ENCODE peak calls at places on chromosome 22, in eight cellular contexts. R, N, S, K, M, E, P and G are unnamed samples.
A peak's percentile ranks its signal among the peaks of the same experiment; 100 is the strongest.

GRCh38 chr22:19048531-19048930 is 73.7 kb downstream of the DGCR2 start:
- DNase-seq in R (no peak), P (no peak), E (no peak), N (no peak), M (no peak), S (no peak), K (no peak), G (no peak)

GRCh38 chr22:38881464-38881871 is 9.5 kb upstream of the CBX6 start:
- DNase-seq in N (no peak), E (no peak), K (no peak), S (peak; percentile 91), P (peak; percentile 21), R (no peak), M (no peak), G (no peak)

GRCh38 chr22:37383342-37383741 is 43.9 kb downstream of the ELFN2 start:
- DNase-seq in M (no peak), N (no peak), E (no peak), R (peak; percentile 87), P (no peak), S (peak; percentile 48), K (no peak), G (no peak)

GRCh38 chr22:17754233-17754925 is 19.9 kb downstream of the BID start:
- DNase-seq in S (no peak), N (peak; percentile 76), R (peak; percentile 41), M (no peak), K (no peak), P (peak; percentile 7), E (no peak), G (no peak)

GRCh38 chr22:37563153-37564081 is 3.1 kb downstream of the CDC42EP1 start:
- DNase-seq in R (no peak), K (peak; percentile 57), N (peak; percentile 55), E (no peak), M (no peak), P (peak; percentile 92), S (peak; percentile 98), G (peak; percentile 90)

GRCh38 chr22:46619240-46619829 is 851 bp upstream of the GRAMD4 start:
- DNase-seq in P (no peak), R (no peak), S (no peak), K (no peak), N (no peak), E (no peak), M (no peak), G (no peak)

GRCh38 chr22:16917144-16918003 is 90.6 kb downstream of the GAB4 start:
- DNase-seq in N (peak; percentile 90), E (peak; percentile 74), R (peak; percentile 85), P (peak; percentile 56), M (peak; percentile 53), S (peak; percentile 68), K (peak; percentile 65), G (peak; percentile 77)

GRCh38 chr22:47433627-47434026 is 671.2 kb downstream of the TBC1D22A start:
- DNase-seq in S (no peak), E (no peak), R (no peak), M (no peak), K (no peak), P (no peak), N (no peak), G (no peak)

GRCh38 chr22:39183991-39184585 is 31.6 kb upstream of the CBX7 start:
- DNase-seq in S (peak; percentile 89), R (no peak), N (peak; percentile 63), K (peak; percentile 27), E (no peak), M (no peak), P (peak; percentile 3), G (no peak)

GRCh38 chr22:23293720-23294119 is 113.4 kb downstream of the BCR start:
- DNase-seq in N (no peak), K (no peak), E (no peak), M (no peak), S (no peak), P (no peak), R (no peak), G (no peak)

GRCh38 chr22:32024791-32025190 is 18.3 kb upstream of the SLC5A1 start:
- DNase-seq in R (no peak), K (no peak), N (no peak), M (no peak), E (no peak), P (peak; percentile 64), S (peak; percentile 13), G (peak; percentile 33)

GRCh38 chr22:50537765-50538164 is 7.9 kb upstream of the KLHDC7B start:
- DNase-seq in P (no peak), R (no peak), M (peak; percentile 13), K (no peak), S (no peak), E (no peak), N (no peak), G (no peak)
- H2AFZ ChIP-seq in P (no peak overlapping the region), R (no peak overlapping the region), M (no peak overlapping the region), K (no peak overlapping the region), S (peak overlapping the region; percentile 70), E (no peak overlapping the region), N (no peak overlapping the region), G (no peak overlapping the region)

GRCh38 chr22:42700355-42700754 is 20.3 kb downstream of the A4GALT start:
- DNase-seq in K (no peak), R (no peak), P (no peak), M (no peak), N (no peak), S (no peak), E (no peak), G (no peak)

GRCh38 chr22:42702675-42703074 is 18.0 kb downstream of the A4GALT start:
- DNase-seq in E (no peak), N (peak; percentile 45), K (no peak), M (no peak), S (no peak), P (no peak), R (peak; percentile 26), G (no peak)

GRCh38 chr22:42699953-42700352 is 20.7 kb downstream of the A4GALT start:
- DNase-seq in P (no peak), R (no peak), M (no peak), K (no peak), N (no peak), S (no peak), E (no peak), G (no peak)

GRCh38 chr22:42700901-42701300 is 19.8 kb downstream of the A4GALT start:
- DNase-seq in N (no peak), K (no peak), P (no peak), E (no peak), S (no peak), M (no peak), R (no peak), G (no peak)

DNA sequence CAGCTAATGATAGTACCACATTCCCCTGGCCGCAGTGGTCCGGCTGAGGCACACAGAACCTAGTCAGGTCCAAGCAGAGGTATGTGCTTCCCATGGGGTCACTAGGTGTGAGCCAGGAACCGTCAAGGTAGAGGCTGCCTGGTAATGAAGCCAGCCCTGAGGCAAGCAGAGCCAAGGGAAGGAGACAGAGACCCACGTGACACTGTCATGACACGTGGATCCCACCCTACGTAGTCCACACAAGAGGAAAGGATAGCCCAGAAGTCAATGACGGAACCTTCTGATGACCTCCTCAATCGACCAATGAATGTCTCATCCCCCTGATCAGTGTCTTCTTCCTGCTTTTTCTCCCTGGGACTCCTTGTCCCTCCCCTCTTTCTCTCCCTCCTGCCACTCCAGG is 19.0 kb downstream of the A4GALT start:
- DNase-seq in R (peak; percentile 30), K (no peak), N (no peak), P (no peak), M (no peak), S (no peak), E (no peak), G (no peak)
- TF ChIP-seq EZH2phosphoT487 in R (no peak), K (no peak), N (no peak), P (no peak), M (no peak), S (no peak), E (no peak), G (no peak)

GRCh38 chr22:48676266-48677167 is 1151.2 kb downstream of the BRD1 start:
- DNase-seq in S (no peak), E (no peak), P (no peak), N (no peak), R (no peak), K (no peak), M (no peak), G (no peak)

GRCh38 chr22:48672387-48672786 is 1155.3 kb downstream of the BRD1 start:
- DNase-seq in S (no peak), M (no peak), E (no peak), K (no peak), N (no peak), R (no peak), P (no peak), G (no peak)

GRCh38 chr22:48675828-48676145 is 1151.9 kb downstream of the BRD1 start:
- DNase-seq in K (no peak), M (no peak), S (no peak), P (no peak), E (no peak), N (no peak), R (no peak), G (no peak)

GRCh38 chr22:48675141-48675827 is 1152.4 kb downstream of the BRD1 start:
- DNase-seq in K (no peak), R (no peak), P (no peak), M (no peak), N (no peak), E (no peak), S (no peak), G (no peak)

DNA sequence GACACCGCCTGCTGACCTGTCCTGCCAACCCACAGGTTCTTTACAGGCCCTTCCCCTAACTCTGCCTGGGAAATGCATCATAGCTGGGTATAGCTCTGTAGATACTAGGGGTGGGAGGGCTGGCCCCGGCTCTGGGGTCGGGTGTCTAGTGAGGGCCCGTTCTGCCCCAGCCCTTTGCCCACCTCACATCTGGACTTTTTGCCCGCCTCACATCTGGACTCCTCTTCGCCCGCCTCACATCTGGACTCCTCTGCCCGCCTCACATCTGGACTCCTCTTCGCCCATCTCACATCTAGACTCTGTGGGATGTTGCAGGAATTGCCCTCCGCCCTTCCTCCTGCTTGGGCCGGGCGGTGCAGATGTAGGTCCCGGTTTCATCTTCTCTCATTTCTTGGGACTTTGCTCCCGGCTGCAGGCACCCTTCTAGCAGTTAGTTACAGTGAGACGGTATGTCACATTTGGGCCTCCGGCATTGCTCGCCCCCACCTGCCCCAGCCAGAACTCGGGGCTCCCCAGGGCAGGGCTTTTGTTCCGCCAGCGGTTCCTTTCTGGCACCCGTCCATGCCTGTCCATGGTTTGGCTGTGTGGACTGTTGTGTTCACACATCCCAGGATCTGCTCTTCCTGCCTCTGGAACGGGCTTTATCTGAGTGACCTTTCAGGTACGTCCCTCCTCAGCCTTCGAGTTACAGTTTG is 1153.7 kb downstream of the BRD1 start:
- DNase-seq in K (no peak), M (no peak), S (no peak), E (no peak), R (no peak), P (no peak), N (no peak), G (no peak)
- H3K9me2 ChIP-seq in K (no peaks in the 10 kb centered on the region), M (no peaks in the 10 kb centered on the region), S (no peaks in the 10 kb centered on the region), E (no peaks in the 10 kb centered on the region), R (no peaks in the 10 kb centered on the region), P (no peaks in the 10 kb centered on the region), N (no peaks in the 10 kb centered on the region), G (no peaks in the 10 kb centered on the region)

DNA sequence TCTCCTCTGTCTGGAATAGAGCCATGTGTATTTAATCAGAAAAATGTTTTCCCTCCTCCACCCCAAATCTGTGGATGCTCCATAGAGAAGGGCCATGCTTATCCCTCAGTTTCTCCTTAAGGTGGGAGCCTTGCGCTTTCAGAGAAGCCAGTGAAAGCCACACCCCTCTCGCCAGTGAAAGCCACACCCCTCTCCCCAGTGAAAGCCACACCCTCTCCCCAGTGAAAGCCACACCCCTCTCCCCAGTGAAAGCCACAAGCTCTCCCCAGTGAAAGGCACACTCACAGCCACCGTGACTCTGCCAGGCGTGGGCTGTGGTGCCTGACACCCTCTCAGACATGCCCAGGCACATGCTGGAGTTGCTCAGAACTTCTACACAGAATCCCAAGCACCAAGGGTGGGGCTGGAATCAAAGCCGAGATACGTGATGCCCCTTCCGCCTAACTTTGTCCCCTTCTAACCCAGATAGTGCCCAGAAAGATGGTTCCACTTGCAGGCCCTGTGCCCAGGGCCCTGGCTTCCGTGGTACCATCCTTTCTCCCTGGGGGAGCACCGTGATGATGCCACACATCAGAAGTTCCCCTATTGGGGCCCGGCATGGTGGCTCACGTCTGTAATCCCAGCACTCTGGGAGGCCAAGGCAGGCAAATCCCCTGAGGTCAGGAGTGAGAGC is 16.5 kb upstream of the PRR5 start:
- DNase-seq in K (peak; percentile 35), R (peak; percentile 64), S (peak; percentile 89), P (peak; percentile 45), M (peak; percentile 60), N (peak; percentile 72), E (peak; percentile 15), G (peak; percentile 84)
- H2AFZ ChIP-seq in K (peak overlapping the region; percentile 34), R (peak overlapping the region; percentile 20), S (peak overlapping the region; percentile 69), P (peak overlapping the region; percentile 60), M (no peak overlapping the region), N (no peak overlapping the region), E (no peak overlapping the region), G (no peak overlapping the region)